ENCODE peak calls at places on chromosomes 6 and 20, in ten cellular contexts. P is astrocyte of the spinal cord; I is right lobe of liver; U is GM13977; Z is WERI-Rb-1; O is A549; V is CD8-positive, alpha-beta T cell; H is sigmoid colon; X is GM12865; Y is GM13976. B is an unnamed sample.

GRCh38 chr6:112029045-112029822 is 24.7 kb upstream of the CCN6 start:
- DNase-seq in P (peak), I (peak), U (peak), Z (peak), O (peak), V (peak), H (no peak), X (peak), Y (peak), B (no peak)

GRCh38 chr6:132712366-132712765 is 1.5 kb downstream of the VNN1 start:
- DNase-seq in P (peak), I (no peak), U (no peak), Z (no peak), O (no peak), V (no peak), H (no peak), X (no peak), Y (no peak), B (no peak)

GRCh38 chr6:28910901-28911680 is 12.7 kb downstream of the TRIM27 start:
- DNase-seq in P (no peak), I (no peak), U (no peak), Z (no peak), O (no peak), V (no peak), H (no peak), X (no peak), Y (no peak), B (no peak)

GRCh38 chr6:11848852-11849731 is 70.5 kb upstream of the ADTRP start:
- DNase-seq in P (peak), I (no peak), U (no peak), Z (no peak), O (no peak), V (no peak), H (no peak), X (no peak), Y (no peak), B (no peak)

GRCh38 chr6:150788135-150788534 is 77.4 kb upstream of the MTHFD1L start:
- DNase-seq in P (no peak), I (no peak), U (no peak), Z (no peak), O (no peak), V (no peak), H (no peak), X (no peak), Y (no peak), B (no peak)

GRCh38 chr6:107246972-107247615 is 131.8 kb upstream of the BEND3 start:
- DNase-seq in P (no peak), I (no peak), U (no peak), Z (no peak), O (no peak), V (no peak), H (no peak), X (no peak), Y (no peak), B (no peak)

GRCh38 chr6:105459049-105459448 is 56.2 kb upstream of the PREP start:
- DNase-seq in P (peak), I (no peak), U (peak), Z (no peak), O (no peak), V (peak), H (no peak), X (peak), Y (peak), B (no peak)

GRCh38 chr6:34154668-34155447 is 9.0 kb upstream of the GRM4 start:
- DNase-seq in P (peak), I (peak), U (peak), Z (peak), O (peak), V (peak), H (peak), X (peak), Y (peak), B (no peak)

GRCh38 chr6:34142599-34142998 is 3.3 kb downstream of the GRM4 start:
- DNase-seq in P (no peak), I (no peak), U (no peak), Z (peak), O (no peak), V (no peak), H (no peak), X (no peak), Y (no peak), B (no peak)

GRCh38 chr20:46215913-46216707 is 92.2 kb downstream of the CDH22 start:
- DNase-seq in P (peak), I (no peak), U (no peak), Z (peak), O (peak), V (no peak), H (no peak), X (no peak), Y (no peak), B (no peak)

GRCh38 chr20:50191566-50192363 is 1.1 kb downstream of the CEBPB start:
- DNase-seq in P (peak), I (peak), U (peak), Z (peak), O (no peak), V (peak), H (peak), X (peak), Y (peak), B (no peak)

GRCh38 chr6:67244037-67244436 is 1391.0 kb upstream of the ADGRB3 start:
- DNase-seq in P (no peak), I (no peak), U (no peak), Z (no peak), O (no peak), V (no peak), H (no peak), X (no peak), Y (no peak), B (no peak)

GRCh38 chr6:45427632-45428031 is 49.9 kb upstream of the SUPT3H start:
- DNase-seq in P (no peak), I (no peak), U (no peak), Z (no peak), O (no peak), V (no peak), H (no peak), X (no peak), Y (no peak), B (no peak)

DNA sequence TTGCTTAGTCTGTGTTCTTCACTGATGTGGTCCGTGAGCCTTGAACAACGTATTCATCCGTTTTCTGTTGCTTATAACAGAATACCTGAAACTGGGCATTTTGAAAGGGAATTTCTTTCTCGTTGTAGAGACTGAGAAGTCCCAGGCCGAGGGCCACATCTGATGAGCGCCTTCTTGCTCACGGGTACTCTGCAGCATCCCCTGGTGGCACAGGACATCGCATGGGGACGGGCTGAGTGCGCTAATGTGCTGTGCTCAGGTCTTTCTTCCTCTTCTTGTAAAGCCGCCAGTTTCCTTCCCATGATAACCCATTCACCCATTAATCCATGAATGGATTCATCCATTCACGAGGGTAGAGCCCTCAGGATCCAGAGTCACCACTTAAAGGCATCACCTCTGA is 161.0 kb downstream of the NFATC2 start:
- DNase-seq in P (no peak), I (no peak), U (no peak), Z (no peak), O (no peak), V (no peak), H (peak), X (no peak), Y (no peak), B (no peak)
- TF ChIP-seq CTCF in P (no peak), I (no peak), U (no peak), Z (peak), O (no peak), V (no peak), H (no peak), X (no peak), Y (no peak), B (no peak)

GRCh38 chr6:63573140-63573898 is 1.0 kb downstream of the LOC128125822 start:
- DNase-seq in P (peak), I (peak), U (peak), Z (peak), O (no peak), V (peak), H (peak), X (peak), Y (peak), B (no peak)
- TF ChIP-seq CTCF in P (no peak), I (no peak), U (peak), Z (peak), O (no peak), V (no peak), H (no peak), X (no peak), Y (no peak), B (no peak)

GRCh38 chr20:48661575-48662473 is 166.0 kb downstream of the PREX1 start:
- DNase-seq in P (no peak), I (no peak), U (no peak), Z (no peak), O (no peak), V (no peak), H (no peak), X (no peak), Y (no peak), B (no peak)
- TF ChIP-seq CTCF in P (peak), I (no peak), U (no peak), Z (no peak), O (no peak), V (no peak), H (no peak), X (no peak), Y (no peak), B (no peak)

DNA sequence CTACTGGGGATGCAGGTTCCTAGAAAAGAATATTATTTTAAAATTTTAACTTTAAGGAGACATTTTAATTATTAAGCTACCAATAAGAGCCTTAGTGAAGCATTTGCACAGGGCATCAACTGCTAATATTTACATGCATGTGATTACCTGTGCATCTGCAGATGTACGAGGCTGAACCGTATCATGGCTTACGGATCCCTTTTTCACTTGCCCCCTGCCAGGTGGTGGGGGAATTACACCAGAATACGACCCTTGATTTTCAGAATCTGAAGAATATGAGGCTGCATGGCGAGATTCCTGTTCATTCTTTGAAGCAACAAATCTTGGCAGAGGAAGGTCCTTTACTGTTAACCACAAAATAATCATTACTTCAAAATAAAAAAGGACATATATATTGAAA is 42.7 kb downstream of the REPS1 start:
- DNase-seq in P (no peak), I (no peak), U (no peak), Z (peak), O (peak), V (peak), H (no peak), X (no peak), Y (no peak), B (no peak)
- TF ChIP-seq CTCF in P (no peak), I (no peak), U (no peak), Z (peak), O (no peak), V (no peak), H (no peak), X (no peak), Y (no peak), B (no peak)

B was measured in AG09319.